ENCODE peak calls at places on chromosomes 3 and 15, in eight cellular contexts. D, X, N, I, G, Y, R and Z are unnamed samples.

GRCh38 chr3:42519568-42519962 is 17.1 kb downstream of the VIPR1 start:
- DNase-seq in D (no peak), X (no peak), N (no peak), I (no peak), G (no peak), Y (no peak), R (no peak), Z (no peak)

GRCh38 chr3:129316121-129317013 is 37.7 kb downstream of the HMCES start:
- DNase-seq in D (peak; percentile 68), X (no peak), N (no peak), I (peak; percentile 76), G (peak; percentile 64), Y (peak; percentile 95), R (peak; percentile 85), Z (peak; percentile 94)

GRCh38 chr3:107676469-107677309 is 153.9 kb downstream of the BBX start:
- DNase-seq in D (peak; percentile 31), X (no peak), N (no peak), I (no peak), G (peak; percentile 4), Y (no peak), R (no peak), Z (no peak)

GRCh38 chr3:51100543-51100851 is 284.6 kb upstream of the MANF start:
- DNase-seq in D (no peak), X (no peak), N (no peak), I (no peak), G (no peak), Y (no peak), R (no peak), Z (no peak)

GRCh38 chr3:171967137-171967783 is 72.1 kb upstream of the FNDC3B start:
- DNase-seq in D (peak; percentile 96), X (peak; percentile 85), N (no peak), I (peak; percentile 44), G (peak; percentile 60), Y (no peak), R (no peak), Z (no peak)

GRCh38 chr3:41575754-41576153 is 376.4 kb downstream of the CTNNB1 start:
- DNase-seq in D (no peak), X (no peak), N (no peak), I (no peak), G (no peak), Y (no peak), R (no peak), Z (no peak)

GRCh38 chr3:149579838-149580542 is 77.8 kb downstream of the WWTR1 start:
- DNase-seq in D (no peak), X (peak; percentile 91), N (no peak), I (no peak), G (peak; percentile 86), Y (no peak), R (no peak), Z (no peak)

GRCh38 chr15:90037510-90037860 is 36.4 kb downstream of the ZNF710 start:
- DNase-seq in D (peak; percentile 37), X (no peak), N (no peak), I (no peak), G (no peak), Y (no peak), R (no peak), Z (no peak)

GRCh38 chr15:89004726-89005030 is 83.6 kb upstream of the ABHD2 start:
- DNase-seq in D (no peak), X (no peak), N (no peak), I (no peak), G (no peak), Y (no peak), R (no peak), Z (no peak)

GRCh38 chr3:24495334-24495994 is 814 bp upstream of the THRB start:
- DNase-seq in D (peak; percentile 56), X (no peak), N (no peak), I (peak; percentile 53), G (peak; percentile 60), Y (peak; percentile 87), R (peak; percentile 58), Z (peak; percentile 82)

GRCh38 chr3:164332856-164333802 is 745.2 kb downstream of the SI start:
- DNase-seq in D (no peak), X (no peak), N (peak; percentile 43), I (no peak), G (no peak), Y (no peak), R (no peak), Z (no peak)

GRCh38 chr15:58119016-58119415 is 19.2 kb upstream of the AQP9 start:
- DNase-seq in D (no peak), X (no peak), N (no peak), I (no peak), G (no peak), Y (no peak), R (no peak), Z (no peak)

GRCh38 chr3:187838016-187838535 is 92.8 kb upstream of the BCL6 start:
- DNase-seq in D (no peak), X (no peak), N (no peak), I (no peak), G (no peak), Y (no peak), R (no peak), Z (no peak)

GRCh38 chr3:169901453-169901852 is 9.9 kb upstream of the SAMD7 start:
- DNase-seq in D (no peak), X (no peak), N (no peak), I (no peak), G (no peak), Y (no peak), R (no peak), Z (no peak)

GRCh38 chr3:55974421-55974820 is 487.3 kb upstream of the WNT5A start:
- DNase-seq in D (no peak), X (no peak), N (no peak), I (no peak), G (no peak), Y (no peak), R (no peak), Z (no peak)

GRCh38 chr3:141834296-141834695 is 42.1 kb upstream of the ATP1B3 start:
- DNase-seq in D (no peak), X (no peak), N (no peak), I (no peak), G (no peak), Y (no peak), R (no peak), Z (no peak)

GRCh38 chr3:141840737-141841544 is 35.5 kb upstream of the ATP1B3 start:
- DNase-seq in D (no peak), X (no peak), N (no peak), I (no peak), G (peak; percentile 10), Y (no peak), R (no peak), Z (peak; percentile 26)

GRCh38 chr15:101328001-101328400 is 33.0 kb upstream of the SNRPA1 start:
- DNase-seq in D (no peak), X (no peak), N (no peak), I (no peak), G (no peak), Y (peak; percentile 40), R (no peak), Z (no peak)

GRCh38 chr3:121496841-121497240 is 48.9 kb downstream of the POLQ start:
- DNase-seq in D (no peak), X (no peak), N (no peak), I (no peak), G (no peak), Y (no peak), R (no peak), Z (no peak)

GRCh38 chr3:150899141-150899540 is 6.1 kb downstream of the MINDY4B start:
- DNase-seq in D (no peak), X (no peak), N (no peak), I (no peak), G (no peak), Y (no peak), R (no peak), Z (no peak)

GRCh38 chr3:50250514-50250913 is 14.5 kb downstream of the GNAI2 start:
- DNase-seq in D (no peak), X (no peak), N (no peak), I (no peak), G (no peak), Y (no peak), R (no peak), Z (no peak)

GRCh38 chr15:37791693-37792092 is 142.7 kb upstream of the TMCO5A start:
- DNase-seq in D (no peak), X (no peak), N (no peak), I (no peak), G (no peak), Y (no peak), R (no peak), Z (no peak)

GRCh38 chr3:187293977-187294376 is 2.4 kb upstream of the MASP1 start:
- DNase-seq in D (no peak), X (no peak), N (no peak), I (no peak), G (no peak), Y (no peak), R (no peak), Z (no peak)

DNA sequence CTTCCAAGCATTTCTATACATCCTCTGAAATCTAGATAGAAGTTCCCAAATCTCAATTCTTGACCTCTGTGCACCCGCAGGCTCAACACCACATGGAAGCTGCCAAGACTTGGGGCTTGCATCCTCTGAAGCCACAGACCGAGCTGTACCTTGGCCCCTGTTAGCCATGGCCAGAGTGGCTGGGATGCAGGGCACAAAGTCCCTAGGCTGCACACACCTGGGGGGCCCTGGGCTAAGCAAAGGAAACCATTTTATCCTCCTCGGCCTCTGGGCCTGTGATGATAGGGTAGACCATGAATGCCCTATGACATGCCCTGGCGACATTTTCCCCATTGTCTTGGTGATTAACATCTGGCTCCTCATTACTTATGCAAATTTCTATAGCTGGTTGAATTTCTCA is 97.1 kb upstream of the CCDC39 start:
- DNase-seq in D (no peak), X (no peak), N (no peak), I (no peak), G (no peak), Y (no peak), R (no peak), Z (no peak)
- H3K9me3 ChIP-seq in D (peaks cover 58% of the 10 kb centered on the region), X (no peaks in the 10 kb centered on the region), N (peaks cover 27% of the 10 kb centered on the region), I (peaks cover 3% of the 10 kb centered on the region), G (no peaks in the 10 kb centered on the region), Y (peaks cover 94% of the 10 kb centered on the region), R (peaks cover 60% of the 10 kb centered on the region), Z (peaks cover 31% of the 10 kb centered on the region)

DNA sequence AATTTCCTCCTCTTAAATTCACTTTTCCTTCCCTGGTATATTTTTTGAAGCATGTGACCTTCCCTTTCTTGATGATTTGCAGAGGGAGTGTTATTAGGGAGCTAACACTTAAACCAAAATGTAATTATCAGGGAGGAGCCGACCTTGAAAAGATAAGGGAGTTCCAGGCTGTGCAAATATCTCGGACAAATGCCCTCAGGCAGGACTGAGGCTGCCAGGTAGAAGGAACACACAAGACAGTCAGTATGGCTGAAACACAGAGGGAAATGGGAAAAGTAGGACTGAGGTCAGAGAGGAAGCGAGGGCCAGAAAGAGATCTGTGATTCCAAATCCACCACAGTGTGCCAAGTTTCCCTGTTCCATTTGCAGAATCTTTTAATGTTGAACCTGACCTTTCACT is 221.0 kb downstream of the CNTN3 start:
- DNase-seq in D (no peak), X (no peak), N (no peak), I (no peak), G (no peak), Y (no peak), R (no peak), Z (no peak)
- H3K4me3 ChIP-seq in D (no peak overlapping the region), X (no peak overlapping the region), N (no peak overlapping the region), I (no peak overlapping the region), G (no peak overlapping the region), Y (no peak overlapping the region), R (no peak overlapping the region), Z (no peak overlapping the region)

GRCh38 chr15:99507732-99508571 is 57.8 kb upstream of the MEF2A start:
- DNase-seq in D (no peak), X (no peak), N (no peak), I (no peak), G (no peak), Y (peak; percentile 72), R (no peak), Z (no peak)
- TF ChIP-seq POLR2AphosphoS5 in D (no peak), X (no peak), N (no peak), I (peak; percentile 48), G (no peak), Y (peak; percentile 25), R (no peak), Z (no peak)

GRCh38 chr3:126194713-126195305 is 14.4 kb upstream of the ALDH1L1 start:
- DNase-seq in D (no peak), X (no peak), N (no peak), I (no peak), G (no peak), Y (no peak), R (no peak), Z (no peak)
- H3K9me3 ChIP-seq in D (peaks cover 50% of the 10 kb centered on the region), X (peaks cover 12% of the 10 kb centered on the region), N (peaks cover 30% of the 10 kb centered on the region), I (no peaks in the 10 kb centered on the region), G (peaks cover 8% of the 10 kb centered on the region), Y (peaks cover 20% of the 10 kb centered on the region), R (no peaks in the 10 kb centered on the region), Z (no peaks in the 10 kb centered on the region)